ENCODE peak calls at places on chromosomes 11 and 22, in four cellular contexts. One of them, this sample, is unnamed.

GRCh38 chr11:43619863-43620505 is 60.6 kb upstream of the HSD17B12 start:
- DNase-seq in MCF 10A: no peak
- DNase-seq in tibial nerve: no peak
- DNase-seq in osteocyte: no peak
- DNase-seq in this sample: no peak

GRCh38 chr11:122395282-122395681 is 260.2 kb upstream of the UBASH3B start:
- DNase-seq in MCF 10A: no peak
- DNase-seq in tibial nerve: no peak
- DNase-seq in osteocyte: no peak
- DNase-seq in this sample: no peak

GRCh38 chr11:80980221-80980620 is 1539.4 kb upstream of the TENM4 start:
- DNase-seq in MCF 10A: peak; percentile 81
- DNase-seq in tibial nerve: no peak
- DNase-seq in osteocyte: no peak
- DNase-seq in this sample: no peak

GRCh38 chr11:106159846-106160245 is 82.4 kb downstream of the AASDHPPT start:
- DNase-seq in MCF 10A: peak; percentile 71
- DNase-seq in tibial nerve: no peak
- DNase-seq in osteocyte: no peak
- DNase-seq in this sample: no peak

GRCh38 chr11:122703541-122704272 is 48.2 kb downstream of the UBASH3B start:
- DNase-seq in MCF 10A: no peak
- DNase-seq in tibial nerve: no peak
- DNase-seq in osteocyte: no peak
- DNase-seq in this sample: no peak

GRCh38 chr11:35529971-35530495 is 4.6 kb upstream of the PAMR1 start:
- DNase-seq in MCF 10A: peak; percentile 76
- DNase-seq in tibial nerve: peak; percentile 46
- DNase-seq in osteocyte: no peak
- DNase-seq in this sample: no peak

GRCh38 chr11:117944554-117944953 is 15.4 kb upstream of the TMPRSS13 start:
- DNase-seq in MCF 10A: no peak
- DNase-seq in tibial nerve: no peak
- DNase-seq in osteocyte: peak; percentile 34
- DNase-seq in this sample: no peak

GRCh38 chr22:48955351-48956311 is 872.0 kb downstream of the BRD1 start:
- DNase-seq in MCF 10A: no peak
- DNase-seq in tibial nerve: no peak
- DNase-seq in osteocyte: peak; percentile 82
- DNase-seq in this sample: no peak

GRCh38 chr11:67732045-67732787 is 57.8 kb upstream of the ALDH3B2 start:
- DNase-seq in MCF 10A: no peak
- DNase-seq in tibial nerve: no peak
- DNase-seq in osteocyte: no peak
- DNase-seq in this sample: no peak

GRCh38 chr11:69086152-69086551 is 37.4 kb downstream of the TPCN2 start:
- DNase-seq in MCF 10A: no peak
- DNase-seq in tibial nerve: no peak
- DNase-seq in osteocyte: no peak
- DNase-seq in this sample: no peak
- TF ChIP-seq CTCF in MCF 10A: no peak
- TF ChIP-seq CTCF in tibial nerve: no peak
- TF ChIP-seq CTCF in osteocyte: no peak
- TF ChIP-seq CTCF in this sample: no peak

GRCh38 chr22:22902247-22902962 is 14.8 kb downstream of the IGLL5 start:
- DNase-seq in MCF 10A: no peak
- DNase-seq in tibial nerve: no peak
- DNase-seq in osteocyte: no peak
- DNase-seq in this sample: no peak
- TF ChIP-seq CTCF in MCF 10A: no peak
- TF ChIP-seq CTCF in tibial nerve: no peak
- TF ChIP-seq CTCF in osteocyte: no peak
- TF ChIP-seq CTCF in this sample: no peak

GRCh38 chr22:29079218-29079901 is 6.5 kb downstream of the KREMEN1 start:
- DNase-seq in MCF 10A: peak; percentile 27
- DNase-seq in tibial nerve: no peak
- DNase-seq in osteocyte: no peak
- DNase-seq in this sample: no peak

GRCh38 chr22:29078869-29079207 is 6.0 kb downstream of the KREMEN1 start:
- DNase-seq in MCF 10A: no peak
- DNase-seq in tibial nerve: no peak
- DNase-seq in osteocyte: no peak
- DNase-seq in this sample: no peak

GRCh38 chr22:29080061-29080975 is 7.5 kb downstream of the KREMEN1 start:
- DNase-seq in MCF 10A: peak; percentile 84
- DNase-seq in tibial nerve: peak; percentile 39
- DNase-seq in osteocyte: no peak
- DNase-seq in this sample: no peak

GRCh38 chr22:29081499-29082236 is 8.8 kb downstream of the KREMEN1 start:
- DNase-seq in MCF 10A: no peak
- DNase-seq in tibial nerve: no peak
- DNase-seq in osteocyte: no peak
- DNase-seq in this sample: no peak

DNA sequence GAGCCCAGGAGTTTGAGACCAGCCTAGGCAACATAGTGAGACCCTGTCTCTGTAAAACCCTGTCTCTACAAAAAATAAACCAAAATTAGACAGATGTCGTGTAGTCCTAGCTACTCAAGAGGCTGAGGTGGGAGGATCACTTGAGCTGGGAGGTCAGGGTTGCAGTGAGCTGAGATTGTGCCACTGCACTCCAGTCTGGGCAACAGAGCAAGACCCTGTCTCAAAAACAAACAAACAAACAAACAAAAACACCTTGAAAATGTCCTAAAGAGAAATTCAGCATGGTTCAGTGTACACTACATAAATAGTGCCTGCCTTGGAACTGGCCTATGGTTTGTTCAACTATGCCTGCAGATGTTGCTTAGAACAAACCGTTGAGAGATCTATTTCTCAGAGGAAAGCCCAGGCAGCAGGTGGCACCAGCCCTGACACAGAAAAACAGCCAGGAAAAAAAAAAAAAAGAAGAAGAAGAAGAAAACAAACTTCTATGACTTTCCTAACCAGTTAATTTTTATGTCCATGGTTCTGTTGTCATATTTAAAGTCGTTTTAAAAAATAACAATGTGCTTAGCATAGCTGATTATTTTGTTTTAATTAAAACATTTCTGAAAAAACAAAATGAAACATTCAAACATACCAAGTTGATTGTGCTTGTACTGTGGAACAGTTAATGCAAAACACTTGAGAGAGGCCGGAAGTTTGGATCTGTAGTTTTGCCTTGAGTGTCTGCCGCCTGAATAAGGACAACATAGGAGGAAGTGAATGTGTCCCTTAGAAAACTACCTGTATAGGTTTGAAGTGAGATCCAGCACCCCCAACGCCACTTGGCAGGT is 5.4 kb downstream of the KREMEN1 start:
- DNase-seq in MCF 10A: no peak
- DNase-seq in tibial nerve: no peak
- DNase-seq in osteocyte: no peak
- DNase-seq in this sample: no peak
- TF ChIP-seq CTCF in MCF 10A: no peak
- TF ChIP-seq CTCF in tibial nerve: no peak
- TF ChIP-seq CTCF in osteocyte: no peak
- TF ChIP-seq CTCF in this sample: no peak

DNA sequence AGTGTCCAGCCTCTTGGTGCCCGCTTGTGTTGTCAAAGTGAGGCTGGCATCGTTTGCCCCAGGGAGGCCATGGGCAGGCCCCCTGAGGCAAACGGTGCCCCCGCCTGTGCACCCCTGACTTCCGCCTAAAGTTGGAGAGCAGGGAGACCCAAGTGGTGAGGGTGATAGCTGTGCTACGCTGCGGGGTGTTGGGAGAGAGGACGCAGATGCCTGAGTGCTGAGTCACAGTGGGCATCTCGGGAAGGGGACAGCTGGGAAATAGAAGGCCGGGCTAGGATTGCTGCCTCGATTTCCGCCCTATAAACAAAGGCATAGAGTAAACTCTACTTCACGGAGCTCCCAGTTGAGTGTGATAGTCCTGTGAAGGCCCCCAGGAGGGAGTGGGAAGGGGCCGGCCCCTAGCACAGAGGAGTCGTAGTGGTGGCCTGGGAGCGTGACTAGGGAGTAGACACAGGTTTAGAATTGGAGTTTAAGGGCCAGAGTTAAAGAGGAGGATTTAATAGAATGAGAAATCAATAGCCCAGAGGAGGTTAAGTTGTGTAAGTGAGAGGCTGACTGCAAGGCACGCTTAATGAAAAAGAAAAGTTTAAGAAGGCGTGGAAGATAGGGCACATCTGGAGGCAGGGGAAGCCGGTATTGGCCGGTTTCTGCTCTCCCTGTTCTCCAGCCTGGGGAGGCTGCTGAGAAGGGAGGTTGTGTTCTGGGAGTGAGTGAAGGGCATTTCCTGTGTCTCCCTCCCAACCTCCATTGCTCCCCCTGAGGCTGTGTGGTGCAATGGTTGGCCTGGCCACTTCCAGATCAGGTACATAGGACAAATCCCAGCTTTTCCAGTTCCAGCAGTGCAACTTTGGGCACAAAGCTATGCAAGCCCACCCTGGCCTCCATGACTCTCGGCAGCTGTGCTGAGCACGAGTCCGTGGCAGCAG is 6.1 kb downstream of the GRIK4 start:
- DNase-seq in MCF 10A: no peak
- DNase-seq in tibial nerve: no peak
- DNase-seq in osteocyte: no peak
- DNase-seq in this sample: no peak
- TF ChIP-seq CTCF in MCF 10A: no peak
- TF ChIP-seq CTCF in tibial nerve: no peak
- TF ChIP-seq CTCF in osteocyte: no peak
- TF ChIP-seq CTCF in this sample: no peak

GRCh38 chr22:19490628-19491230 is 11.0 kb downstream of the CDC45 start:
- DNase-seq in MCF 10A: no peak
- DNase-seq in tibial nerve: no peak
- DNase-seq in osteocyte: no peak
- DNase-seq in this sample: no peak

GRCh38 chr22:19492504-19493174 is 12.9 kb downstream of the CDC45 start:
- DNase-seq in MCF 10A: no peak
- DNase-seq in tibial nerve: no peak
- DNase-seq in osteocyte: no peak
- DNase-seq in this sample: no peak

GRCh38 chr22:19488285-19488684 is 8.6 kb downstream of the CDC45 start:
- DNase-seq in MCF 10A: no peak
- DNase-seq in tibial nerve: no peak
- DNase-seq in osteocyte: no peak
- DNase-seq in this sample: no peak

GRCh38 chr22:19494001-19494560 is 14.4 kb downstream of the CDC45 start:
- DNase-seq in MCF 10A: no peak
- DNase-seq in tibial nerve: no peak
- DNase-seq in osteocyte: no peak
- DNase-seq in this sample: no peak

DNA sequence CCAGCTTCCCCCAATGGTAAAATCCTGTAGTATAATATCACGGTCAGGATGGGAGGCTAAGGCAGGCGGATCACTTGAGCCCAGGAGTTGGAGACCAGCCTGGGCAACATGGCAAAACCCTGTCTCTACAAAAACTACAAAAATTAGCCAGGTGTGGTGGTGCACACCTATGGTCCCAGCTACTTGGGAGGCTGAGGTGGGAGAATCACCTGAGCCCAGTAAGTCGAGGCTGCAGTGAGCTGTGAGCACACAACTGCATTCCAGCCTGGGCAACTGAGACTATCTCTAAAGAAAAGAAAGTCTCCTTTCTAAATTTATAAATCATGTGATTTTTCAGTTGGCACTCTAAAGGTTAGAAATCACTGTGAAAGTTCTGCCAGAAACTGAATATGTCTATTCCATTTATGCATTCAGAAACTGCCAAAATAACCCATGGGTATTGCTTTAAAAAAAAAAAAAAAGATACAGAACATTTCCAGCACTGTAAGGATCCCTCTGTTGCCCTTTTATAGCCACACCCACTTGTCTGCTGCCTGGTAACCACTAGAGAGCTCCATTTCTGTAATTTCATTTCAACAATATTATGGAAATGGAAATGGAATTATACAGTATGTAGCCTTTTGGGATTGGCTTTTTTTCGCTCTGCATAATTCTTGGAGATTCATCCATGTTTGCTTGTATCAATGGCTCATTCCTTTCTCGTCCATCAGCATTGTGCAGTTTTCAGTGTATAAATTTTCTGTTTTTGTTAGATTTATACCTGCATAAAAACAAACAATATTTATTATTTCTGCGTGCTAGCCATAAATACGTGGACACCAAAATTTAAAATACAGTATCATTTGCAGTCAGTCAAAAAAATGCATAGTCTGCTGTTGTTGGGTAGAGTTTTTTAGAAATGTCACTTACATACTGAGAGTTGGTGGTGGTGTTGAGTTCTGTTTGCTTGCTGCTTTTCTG is 9.4 kb downstream of the CDC45 start:
- DNase-seq in MCF 10A: peak; percentile 28
- DNase-seq in tibial nerve: no peak
- DNase-seq in osteocyte: no peak
- DNase-seq in this sample: no peak
- TF ChIP-seq CTCF in MCF 10A: peak; percentile 9
- TF ChIP-seq CTCF in tibial nerve: no peak
- TF ChIP-seq CTCF in osteocyte: peak; percentile 47
- TF ChIP-seq CTCF in this sample: no peak

DNA sequence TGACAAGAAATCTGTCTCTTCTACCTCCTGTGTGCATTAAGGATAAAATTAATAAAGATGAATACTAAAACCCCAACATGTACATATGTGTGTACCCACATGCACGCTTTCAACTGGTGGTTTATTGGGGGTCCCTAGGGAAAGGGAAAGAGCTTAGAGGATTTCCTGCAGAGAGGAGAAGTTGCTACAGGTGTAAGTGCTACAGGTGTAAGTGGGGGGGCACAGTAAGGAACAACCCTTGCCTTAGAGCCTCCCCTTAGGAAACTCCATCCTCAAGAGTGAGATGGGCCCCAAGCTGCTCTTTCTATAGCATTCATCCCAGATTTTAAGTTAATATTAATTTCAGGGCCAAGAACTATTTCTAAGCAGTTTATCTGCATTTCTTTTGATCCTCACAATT is 11.9 kb upstream of the ABCC8 start:
- DNase-seq in MCF 10A: no peak
- DNase-seq in tibial nerve: no peak
- DNase-seq in osteocyte: no peak
- DNase-seq in this sample: no peak
- TF ChIP-seq CTCF in MCF 10A: no peak
- TF ChIP-seq CTCF in tibial nerve: no peak
- TF ChIP-seq CTCF in osteocyte: no peak
- TF ChIP-seq CTCF in this sample: no peak

GRCh38 chr11:46331653-46331984 is 15.6 kb upstream of the DGKZ start:
- DNase-seq in MCF 10A: no peak
- DNase-seq in tibial nerve: no peak
- DNase-seq in osteocyte: no peak
- DNase-seq in this sample: no peak
- TF ChIP-seq CTCF in MCF 10A: no peak
- TF ChIP-seq CTCF in tibial nerve: no peak
- TF ChIP-seq CTCF in osteocyte: no peak
- TF ChIP-seq CTCF in this sample: no peak

GRCh38 chr11:16893456-16894076 is 120.6 kb downstream of the PLEKHA7 start:
- DNase-seq in MCF 10A: no peak
- DNase-seq in tibial nerve: no peak
- DNase-seq in osteocyte: no peak
- DNase-seq in this sample: no peak

GRCh38 chr11:16889905-16890304 is 124.3 kb downstream of the PLEKHA7 start:
- DNase-seq in MCF 10A: no peak
- DNase-seq in tibial nerve: no peak
- DNase-seq in osteocyte: no peak
- DNase-seq in this sample: no peak

GRCh38 chr11:16891170-16891569 is 123.0 kb downstream of the PLEKHA7 start:
- DNase-seq in MCF 10A: no peak
- DNase-seq in tibial nerve: no peak
- DNase-seq in osteocyte: no peak
- DNase-seq in this sample: no peak

GRCh38 chr11:16891964-16892363 is 122.2 kb downstream of the PLEKHA7 start:
- DNase-seq in MCF 10A: no peak
- DNase-seq in tibial nerve: no peak
- DNase-seq in osteocyte: no peak
- DNase-seq in this sample: no peak

GRCh38 chr11:16890442-16890841 is 123.8 kb downstream of the PLEKHA7 start:
- DNase-seq in MCF 10A: no peak
- DNase-seq in tibial nerve: no peak
- DNase-seq in osteocyte: no peak
- DNase-seq in this sample: no peak
- TF ChIP-seq CTCF in MCF 10A: no peak
- TF ChIP-seq CTCF in tibial nerve: no peak
- TF ChIP-seq CTCF in osteocyte: no peak
- TF ChIP-seq CTCF in this sample: no peak